ENCODE peak calls at places on chromosomes 12 and 14, in four cellular contexts. One of them, this sample, is unnamed. For H3K9me3 and H3K4me1, the result is how much of the 10 kb centered on the place peaks cover.

GRCh38 chr14:104554088-104554607 is 25.4 kb upstream of the C14orf180 start:
- DNase-seq in A549: no peak
- DNase-seq in transverse colon: no peak
- DNase-seq in upper lobe of right lung: peak
- DNase-seq in this sample: peak

GRCh38 chr12:54141534-54142475 is 47.0 kb downstream of the SMUG1 start:
- DNase-seq in A549: no peak
- DNase-seq in transverse colon: no peak
- DNase-seq in upper lobe of right lung: no peak
- DNase-seq in this sample: no peak

GRCh38 chr12:92032965-92033364 is 112.7 kb downstream of the BTG1 start:
- DNase-seq in A549: no peak
- DNase-seq in transverse colon: no peak
- DNase-seq in upper lobe of right lung: no peak
- DNase-seq in this sample: no peak

GRCh38 chr14:54532111-54533012 is 22.7 kb downstream of the CGRRF1 start:
- DNase-seq in A549: no peak
- DNase-seq in transverse colon: no peak
- DNase-seq in upper lobe of right lung: no peak
- DNase-seq in this sample: no peak

GRCh38 chr12:7146228-7146627 is 16.1 kb downstream of the CLSTN3 start:
- DNase-seq in A549: no peak
- DNase-seq in transverse colon: no peak
- DNase-seq in upper lobe of right lung: peak
- DNase-seq in this sample: no peak

GRCh38 chr12:6943387-6943718 is 263 bp upstream of the RNU7-1 start:
- DNase-seq in A549: peak
- DNase-seq in transverse colon: peak
- DNase-seq in upper lobe of right lung: no peak
- DNase-seq in this sample: peak

GRCh38 chr12:2797721-2798418 is 3.1 kb downstream of the FKBP4 start:
- DNase-seq in A549: no peak
- DNase-seq in transverse colon: no peak
- DNase-seq in upper lobe of right lung: no peak
- DNase-seq in this sample: no peak

GRCh38 chr14:71491925-71492324 is 440.3 kb upstream of the RGS6 start:
- DNase-seq in A549: no peak
- DNase-seq in transverse colon: no peak
- DNase-seq in upper lobe of right lung: no peak
- DNase-seq in this sample: no peak

GRCh38 chr12:120231316-120232011 is 30.6 kb upstream of the RPLP0 start:
- DNase-seq in A549: peak
- DNase-seq in transverse colon: peak
- DNase-seq in upper lobe of right lung: no peak
- DNase-seq in this sample: peak

GRCh38 chr14:92670177-92670576 is 78.2 kb downstream of the LGMN start:
- DNase-seq in A549: peak
- DNase-seq in transverse colon: no peak
- DNase-seq in upper lobe of right lung: no peak
- DNase-seq in this sample: no peak
- H3K9me3 ChIP-seq in A549: under half
- H3K9me3 ChIP-seq in transverse colon: under half
- H3K9me3 ChIP-seq in upper lobe of right lung: under half
- H3K9me3 ChIP-seq in this sample: under half

GRCh38 chr12:104750061-104750460 is 208.0 kb downstream of the SLC41A2 start:
- DNase-seq in A549: no peak
- DNase-seq in transverse colon: peak
- DNase-seq in upper lobe of right lung: no peak
- DNase-seq in this sample: no peak

GRCh38 chr12:104751024-104751570 is 207.0 kb downstream of the SLC41A2 start:
- DNase-seq in A549: no peak
- DNase-seq in transverse colon: no peak
- DNase-seq in upper lobe of right lung: no peak
- DNase-seq in this sample: no peak

GRCh38 chr12:104748790-104749189 is 209.3 kb downstream of the SLC41A2 start:
- DNase-seq in A549: no peak
- DNase-seq in transverse colon: peak
- DNase-seq in upper lobe of right lung: no peak
- DNase-seq in this sample: no peak

GRCh38 chr12:104748356-104748755 is 209.7 kb downstream of the SLC41A2 start:
- DNase-seq in A549: no peak
- DNase-seq in transverse colon: no peak
- DNase-seq in upper lobe of right lung: no peak
- DNase-seq in this sample: no peak

GRCh38 chr12:104749555-104749954 is 208.5 kb downstream of the SLC41A2 start:
- DNase-seq in A549: no peak
- DNase-seq in transverse colon: no peak
- DNase-seq in upper lobe of right lung: no peak
- DNase-seq in this sample: no peak
- H3K4me1 ChIP-seq in A549: under half
- H3K4me1 ChIP-seq in transverse colon: under half
- H3K4me1 ChIP-seq in upper lobe of right lung: under half
- H3K4me1 ChIP-seq in this sample: under half

GRCh38 chr14:35883677-35884293 is 57.6 kb downstream of the BRMS1L start:
- DNase-seq in A549: peak
- DNase-seq in transverse colon: peak
- DNase-seq in upper lobe of right lung: no peak
- DNase-seq in this sample: no peak
- TF ChIP-seq CTCF in A549: peak
- TF ChIP-seq CTCF in transverse colon: peak
- TF ChIP-seq CTCF in upper lobe of right lung: peak
- TF ChIP-seq CTCF in this sample: peak

GRCh38 chr12:34602213-34602940 is 580.1 kb downstream of the ALG10 start:
- DNase-seq in A549: no peak
- DNase-seq in transverse colon: no peak
- DNase-seq in upper lobe of right lung: no peak
- DNase-seq in this sample: peak

GRCh38 chr12:34601689-34602088 is 579.4 kb downstream of the ALG10 start:
- DNase-seq in A549: no peak
- DNase-seq in transverse colon: no peak
- DNase-seq in upper lobe of right lung: peak
- DNase-seq in this sample: peak

GRCh38 chr12:34598851-34599529 is 576.7 kb downstream of the ALG10 start:
- DNase-seq in A549: no peak
- DNase-seq in transverse colon: no peak
- DNase-seq in upper lobe of right lung: peak
- DNase-seq in this sample: peak

GRCh38 chr12:34599530-34600513 is 577.5 kb downstream of the ALG10 start:
- DNase-seq in A549: no peak
- DNase-seq in transverse colon: no peak
- DNase-seq in upper lobe of right lung: peak
- DNase-seq in this sample: peak

GRCh38 chr12:34600592-34601462 is 578.5 kb downstream of the ALG10 start:
- DNase-seq in A549: no peak
- DNase-seq in transverse colon: no peak
- DNase-seq in upper lobe of right lung: peak
- DNase-seq in this sample: peak
- H3K9me3 ChIP-seq in A549: under half
- H3K9me3 ChIP-seq in transverse colon: half or more
- H3K9me3 ChIP-seq in upper lobe of right lung: under half
- H3K9me3 ChIP-seq in this sample: under half

GRCh38 chr14:23351681-23352505 is 794 bp downstream of the SLC22A17 start:
- DNase-seq in A549: no peak
- DNase-seq in transverse colon: no peak
- DNase-seq in upper lobe of right lung: no peak
- DNase-seq in this sample: peak
- H3K4me1 ChIP-seq in A549: under half
- H3K4me1 ChIP-seq in transverse colon: under half
- H3K4me1 ChIP-seq in upper lobe of right lung: under half
- H3K4me1 ChIP-seq in this sample: under half

DNA sequence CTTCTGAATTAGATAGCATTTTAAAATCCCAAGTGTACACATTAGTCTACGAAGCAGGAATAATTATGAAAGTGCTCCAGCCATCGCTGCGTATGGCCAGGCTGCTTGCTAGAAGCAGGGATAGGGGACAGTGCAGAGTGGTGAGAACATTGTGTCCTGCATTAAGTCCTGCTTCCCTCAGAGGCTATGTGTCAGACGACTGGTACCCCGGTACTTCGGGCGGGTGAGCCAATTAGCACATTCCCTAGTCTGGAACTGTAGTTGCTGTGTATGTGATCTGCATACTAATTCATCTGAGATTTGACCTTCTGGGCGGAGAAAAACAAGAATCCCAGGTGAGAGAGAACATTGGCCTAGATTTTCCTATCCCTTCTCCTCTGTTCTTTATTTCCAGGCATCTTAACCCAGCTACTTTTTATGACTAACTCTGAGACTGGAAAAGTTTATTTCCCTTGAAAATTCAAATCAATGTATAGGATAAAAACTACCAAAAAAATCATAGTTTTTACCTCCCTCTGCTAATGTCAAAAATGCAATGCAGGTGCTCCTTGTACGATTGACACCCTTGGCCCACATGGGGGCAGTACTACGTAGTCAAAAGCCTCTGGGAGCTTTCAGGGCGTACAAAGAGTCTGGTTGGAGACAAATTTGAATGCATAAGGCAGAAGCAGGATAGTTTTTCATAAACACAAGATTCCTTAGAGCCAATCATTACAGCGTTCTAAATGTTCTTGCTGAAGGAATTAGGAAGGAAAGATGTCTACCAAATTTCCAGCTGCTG is 764.3 kb downstream of the NOVA1 start:
- DNase-seq in A549: peak
- DNase-seq in transverse colon: peak
- DNase-seq in upper lobe of right lung: no peak
- DNase-seq in this sample: peak
- TF ChIP-seq CTCF in A549: no peak
- TF ChIP-seq CTCF in transverse colon: peak
- TF ChIP-seq CTCF in upper lobe of right lung: no peak
- TF ChIP-seq CTCF in this sample: peak

This sample was measured in kidney.